ENCODE peak calls at places on chromosomes 4 and X, in four cellular contexts. I, Z, M and P are unnamed samples.

GRCh38 chrX:151759041-151759440 is 24.5 kb downstream of the CNGA2 start:
- DNase-seq in Z (no peak), M (no peak), I (no peak), P (no peak)

GRCh38 chrX:40243699-40244098 is 145.9 kb upstream of the BCOR start:
- DNase-seq in Z (no peak), I (no peak), M (no peak), P (no peak)

GRCh38 chrX:10577863-10578262 is 42.5 kb downstream of the MID1 start:
- DNase-seq in Z (no peak), M (no peak), I (peak), P (no peak)

GRCh38 chrX:18833071-18833731 is 125.8 kb downstream of the PPEF1 start:
- DNase-seq in Z (no peak), M (peak), I (peak), P (no peak)

GRCh38 chr4:148007303-148007702 is 275.4 kb downstream of the ARHGAP10 start:
- DNase-seq in M (peak), Z (no peak), I (peak), P (no peak)

GRCh38 chrX:119477812-119478232 is 9.6 kb downstream of the SLC25A5 start:
- DNase-seq in Z (peak), M (peak), I (peak), P (no peak)

GRCh38 chrX:56233100-56233499 is 944 bp downstream of the KLF8 start:
- DNase-seq in M (no peak), I (peak), Z (no peak), P (no peak)

GRCh38 chrX:149079805-149080406 is 425.2 kb downstream of the IDS start:
- DNase-seq in I (no peak), M (no peak), Z (no peak), P (no peak)

GRCh38 chrX:100316987-100317386 is 93.1 kb downstream of the PCDH19 start:
- DNase-seq in Z (no peak), M (no peak), I (peak), P (no peak)

GRCh38 chr4:123783091-123783765 is 386.6 kb downstream of the SPRY1 start:
- DNase-seq in I (peak), M (peak), Z (no peak), P (no peak)

DNA sequence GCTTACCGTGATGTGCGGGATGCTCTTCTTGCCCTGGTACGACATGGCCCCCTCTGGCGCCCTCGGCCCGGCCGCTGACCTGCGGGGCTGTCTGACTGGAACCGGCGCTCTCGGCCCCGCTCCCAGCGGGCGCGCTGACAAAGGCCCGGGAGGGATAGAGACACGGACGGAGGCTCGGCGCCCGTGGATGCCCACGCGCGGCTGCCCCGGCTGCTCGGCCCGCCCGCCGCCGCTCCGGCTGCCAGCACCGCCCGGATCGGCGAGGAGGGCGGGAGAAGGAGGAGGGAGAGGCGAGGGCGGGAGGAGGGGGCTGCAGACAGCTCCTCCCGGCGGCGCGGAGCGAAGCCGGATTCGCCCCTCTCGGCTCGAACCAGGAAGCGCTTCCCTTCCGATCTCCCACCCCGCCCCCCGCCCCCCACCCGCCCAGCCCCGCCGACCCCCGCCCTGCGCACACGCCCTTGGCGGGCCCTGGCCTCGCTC is 4.6 kb downstream of the CRMP1 start:
- DNase-seq in Z (no peak), M (no peak), I (no peak), P (no peak)
- H3K4me3 ChIP-seq in Z (peak), M (no peak), I (no peak), P (no peak)

GRCh38 chr4:48830706-48831531 is at the start of gene OCIAD1:
- DNase-seq in Z (peak), I (peak), M (peak), P (peak)

GRCh38 chr4:48827622-48828021 is 3.3 kb upstream of the OCIAD1 start:
- DNase-seq in Z (no peak), I (no peak), M (no peak), P (no peak)

GRCh38 chr4:48836658-48837057 is 5.8 kb downstream of the OCIAD1 start:
- DNase-seq in I (no peak), Z (no peak), M (no peak), P (no peak)

GRCh38 chr4:48832571-48832970 is 1.7 kb downstream of the OCIAD1 start:
- DNase-seq in Z (no peak), I (no peak), M (no peak), P (no peak)

GRCh38 chr4:48831532-48832015 is 686 bp downstream of the OCIAD1 start:
- DNase-seq in I (peak), Z (no peak), M (peak), P (no peak)
- H3K4me3 ChIP-seq in I (peak), Z (peak), M (peak), P (peak)

DNA sequence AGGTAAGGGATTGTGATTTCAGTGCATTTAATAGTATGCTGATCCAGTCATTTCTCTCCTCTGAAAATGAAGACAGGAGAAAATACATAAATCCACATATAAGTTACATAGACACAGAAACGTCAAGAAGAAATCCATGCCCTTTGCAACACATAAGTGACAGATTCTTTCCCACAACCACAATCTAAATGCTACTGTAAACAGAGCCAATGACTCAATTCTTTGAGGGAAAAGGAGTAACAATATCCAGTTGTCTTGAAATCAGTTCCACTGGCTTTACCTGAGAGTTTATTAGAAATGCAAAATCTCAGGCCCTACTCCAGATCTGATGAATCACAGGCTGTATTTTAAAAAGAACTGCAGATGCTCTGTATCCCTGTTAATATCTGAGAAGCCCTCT is 66.4 kb downstream of the ARAP2 start:
- DNase-seq in I (no peak), M (no peak), Z (no peak), P (no peak)
- H3K4me3 ChIP-seq in I (no peak), M (no peak), Z (no peak), P (no peak)

GRCh38 chrX:23699636-23700194 is 32.4 kb downstream of the PRDX4 start:
- DNase-seq in Z (no peak), I (peak), M (peak), P (no peak)
- H3K4me3 ChIP-seq in Z (no peak), I (no peak), M (peak), P (no peak)

GRCh38 chrX:64204252-64204651 is 1.3 kb downstream of the AMER1 start:
- DNase-seq in I (peak), M (no peak), Z (peak), P (no peak)

GRCh38 chrX:64204701-64205440 is 637 bp downstream of the AMER1 start:
- DNase-seq in Z (no peak), I (peak), M (peak), P (no peak)

GRCh38 chrX:64205441-64205734 is at the start of gene AMER1:
- DNase-seq in I (no peak), Z (peak), M (no peak), P (no peak)

GRCh38 chrX:64205735-64206491 is 405 bp upstream of the AMER1 start:
- DNase-seq in Z (peak), M (peak), I (peak), P (peak)

GRCh38 chrX:64206556-64207162 is 1.2 kb upstream of the AMER1 start:
- DNase-seq in I (no peak), M (peak), Z (peak), P (no peak)
- H3K4me3 ChIP-seq in I (peak), M (peak), Z (peak), P (peak)

GRCh38 chr4:139558235-139559094 is 2.4 kb upstream of the SETD7 start:
- DNase-seq in Z (no peak), M (no peak), I (no peak), P (no peak)
- H3K4me3 ChIP-seq in Z (no peak), M (no peak), I (no peak), P (no peak)

GRCh38 chrX:6026484-6026883 is 202.2 kb downstream of the NLGN4X start:
- DNase-seq in Z (no peak), I (no peak), M (no peak), P (no peak)
- H3K4me3 ChIP-seq in Z (no peak), I (no peak), M (no peak), P (no peak)